ENCODE peak calls at places on chromosomes 4 and X, in ten cellular contexts. M is left lung, V is brain microvascular endothelial cell, J is PC-3, L is mucosa of descending colon, A is mesothelial cell of epicardium, O is lower lobe of right lung, E is astrocyte, G is HL-60, I is lung. H is an unnamed sample.

GRCh38 chr4:113820164-113820563 is 58.6 kb upstream of the CAMK2D start:
- DNase-seq in M (no peak), V (no peak), J (no peak), L (no peak), A (no peak), O (no peak), E (no peak), G (no peak), I (no peak), H (no peak)

GRCh38 chr4:149980941-149981340 is 97.3 kb upstream of the DCLK2 start:
- DNase-seq in M (no peak), V (peak; percentile 51), J (peak; percentile 67), L (peak; percentile 52), A (peak; percentile 57), O (no peak), E (peak; percentile 44), G (peak; percentile 13), I (no peak), H (peak; percentile 25)

GRCh38 chrX:118976599-118977340 is 2.4 kb downstream of the LONRF3 start:
- DNase-seq in M (peak; percentile 90), V (no peak), J (peak; percentile 70), L (peak; percentile 89), A (peak; percentile 50), O (peak; percentile 79), E (no peak), G (peak; percentile 43), I (peak; percentile 58), H (no peak)

GRCh38 chr4:153447175-153447887 is 18.8 kb upstream of the TMEM131L start:
- DNase-seq in M (no peak), V (no peak), J (no peak), L (no peak), A (no peak), O (no peak), E (no peak), G (no peak), I (no peak), H (no peak)

GRCh38 chr4:123014038-123014437 is 91.6 kb upstream of the NUDT6 start:
- DNase-seq in M (no peak), V (no peak), J (no peak), L (no peak), A (no peak), O (no peak), E (no peak), G (no peak), I (no peak), H (no peak)

GRCh38 chrX:113274801-113275200 is 434.2 kb upstream of the AMOT start:
- DNase-seq in M (no peak), V (no peak), J (no peak), L (no peak), A (no peak), O (no peak), E (no peak), G (no peak), I (no peak), H (no peak)

GRCh38 chr4:89410687-89411086 is 103.1 kb upstream of the GPRIN3 start:
- DNase-seq in M (no peak), V (peak; percentile 40), J (no peak), L (no peak), A (no peak), O (no peak), E (peak; percentile 93), G (no peak), I (no peak), H (peak; percentile 62)

GRCh38 chrX:39336709-39337294 is 535.5 kb downstream of the MID1IP1 start:
- DNase-seq in M (no peak), V (no peak), J (no peak), L (no peak), A (no peak), O (no peak), E (no peak), G (no peak), I (no peak), H (no peak)

GRCh38 chrX:63673896-63674295 is 111.1 kb downstream of the ARHGEF9 start:
- DNase-seq in M (no peak), V (no peak), J (no peak), L (no peak), A (no peak), O (no peak), E (no peak), G (no peak), I (no peak), H (no peak)

GRCh38 chr4:6556263-6556662 is 18.7 kb upstream of the MAN2B2 start:
- DNase-seq in M (no peak), V (no peak), J (peak; percentile 20), L (no peak), A (no peak), O (no peak), E (no peak), G (no peak), I (no peak), H (no peak)

GRCh38 chr4:71814433-71814832 is 30.6 kb upstream of the GC start:
- DNase-seq in M (no peak), V (no peak), J (no peak), L (no peak), A (no peak), O (no peak), E (no peak), G (no peak), I (no peak), H (no peak)

GRCh38 chrX:781216-782211 is 150.9 kb downstream of the SHOX start:
- DNase-seq in M (no peak), V (no peak), J (no peak), L (no peak), A (no peak), O (no peak), E (no peak), G (no peak), I (no peak), H (no peak)

GRCh38 chr4:83455300-83456183 is at the start of the genes HELQ and MRPS18C:
- DNase-seq in M (peak; percentile 92), V (peak; percentile 98), J (peak; percentile 97), L (peak; percentile 93), A (peak; percentile 93), O (peak; percentile 97), E (peak; percentile 95), G (peak; percentile 99), I (peak; percentile 98), H (peak; percentile 92)
- TF ChIP-seq CTCF in M (no peak), V (peak; percentile 45), J (no peak), L (no peak), A (no peak), O (peak; percentile 34), E (no peak), G (no peak), I (no peak), H (peak; percentile 45)

GRCh38 chr4:77076889-77077635 is 1.3 kb upstream of the CCNI start:
- DNase-seq in M (no peak), V (no peak), J (no peak), L (no peak), A (no peak), O (no peak), E (no peak), G (no peak), I (no peak), H (no peak)

GRCh38 chr4:77079281-77079680 is 3.5 kb upstream of the CCNI start:
- DNase-seq in M (no peak), V (no peak), J (no peak), L (no peak), A (no peak), O (no peak), E (no peak), G (no peak), I (no peak), H (no peak)

GRCh38 chr4:77078401-77078800 is 2.6 kb upstream of the CCNI start:
- DNase-seq in M (no peak), V (no peak), J (no peak), L (no peak), A (no peak), O (no peak), E (no peak), G (no peak), I (no peak), H (no peak)

GRCh38 chr4:77084019-77084604 is 8.3 kb upstream of the CCNI start:
- DNase-seq in M (no peak), V (no peak), J (no peak), L (no peak), A (no peak), O (no peak), E (no peak), G (no peak), I (no peak), H (no peak)

DNA sequence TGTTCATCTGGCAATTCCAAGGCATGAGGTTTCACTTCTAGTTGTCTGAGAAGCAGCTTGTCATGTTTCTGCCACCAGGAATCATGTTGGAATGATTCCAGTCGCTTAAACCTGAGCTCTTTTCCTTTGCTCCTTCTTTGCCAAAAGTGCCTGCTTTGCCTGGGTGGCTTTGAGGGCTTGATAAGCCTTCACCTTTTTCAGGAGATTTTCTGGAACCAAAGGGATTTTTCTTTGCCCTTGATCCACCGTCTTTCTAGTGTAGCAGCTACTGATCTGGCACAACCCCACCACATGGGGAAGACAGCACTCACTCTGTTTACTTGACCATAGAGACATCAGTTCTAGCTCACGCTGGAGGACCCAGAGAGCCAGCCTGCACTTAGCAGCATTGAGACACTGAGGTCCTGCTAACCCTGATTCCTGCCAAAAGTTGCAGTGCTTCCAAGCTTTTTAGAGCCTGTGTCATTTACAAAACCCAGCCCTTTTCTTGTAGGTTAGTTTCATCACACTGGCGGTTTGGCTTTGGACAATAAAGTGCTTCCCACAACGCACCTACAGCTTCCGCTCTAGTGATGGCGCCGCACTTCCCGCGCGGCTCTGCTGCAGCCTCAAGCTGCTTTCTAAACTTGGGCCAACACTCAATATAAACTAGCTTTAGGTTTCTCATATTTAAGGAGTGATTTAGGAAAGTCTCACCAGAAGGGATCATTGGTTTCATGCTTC is 7.3 kb upstream of the CCNI start:
- DNase-seq in M (no peak), V (no peak), J (no peak), L (no peak), A (no peak), O (no peak), E (no peak), G (peak; percentile 64), I (no peak), H (no peak)
- TF ChIP-seq CTCF in M (no peak), V (no peak), J (no peak), L (no peak), A (no peak), O (no peak), E (no peak), G (no peak), I (no peak), H (no peak)

GRCh38 chr4:178293601-178294000 is 851.4 kb upstream of the AGA start:
- DNase-seq in M (no peak), V (no peak), J (no peak), L (no peak), A (no peak), O (no peak), E (no peak), G (no peak), I (no peak), H (no peak)

GRCh38 chr4:178296669-178297068 is 854.4 kb upstream of the AGA start:
- DNase-seq in M (no peak), V (no peak), J (peak; percentile 2), L (no peak), A (no peak), O (no peak), E (no peak), G (no peak), I (no peak), H (no peak)
- TF ChIP-seq CTCF in M (no peak), V (no peak), J (peak; percentile 28), L (no peak), A (no peak), O (no peak), E (no peak), G (no peak), I (no peak), H (peak; percentile 23)

DNA sequence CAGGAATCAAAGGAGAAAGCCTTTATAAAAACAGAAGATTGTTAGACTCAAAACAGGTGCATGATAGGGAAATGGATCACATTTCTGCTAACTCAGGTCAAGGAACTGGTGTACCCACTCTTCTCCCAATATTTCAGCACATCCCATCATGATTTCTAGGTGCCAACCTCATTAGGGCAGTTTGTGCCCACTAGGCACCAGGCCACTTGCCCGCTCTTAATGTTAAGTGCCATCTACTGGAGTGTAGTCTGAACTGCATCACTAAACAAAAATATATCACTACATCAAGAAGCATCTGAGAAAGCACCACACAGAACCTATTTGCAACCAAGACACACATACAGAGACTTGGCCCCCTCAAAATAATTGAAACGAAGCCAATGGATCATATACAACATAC is 140.4 kb upstream of the GRID2 start:
- DNase-seq in M (no peak), V (no peak), J (peak; percentile 42), L (no peak), A (no peak), O (no peak), E (no peak), G (no peak), I (no peak), H (no peak)
- TF ChIP-seq CTCF in M (no peak), V (peak; percentile 56), J (peak; percentile 64), L (no peak), A (no peak), O (no peak), E (peak; percentile 23), G (peak; percentile 0), I (no peak), H (peak; percentile 18)

H was measured in kidney epithelial cell.